ENCODE peak calls at places on chromosomes 3 and 15, in six cellular contexts. Y is stomach, K is heart left ventricle, A is Peyer's patch, M is breast epithelium, I is IMR-90. H is an unnamed sample.
A peak's percentile ranks its signal among the peaks of the same experiment; 100 is the strongest.

GRCh38 chr15:68311464-68311835 is 33.9 kb downstream of the FEM1B start:
- DNase-seq in M (no peak), K (peak; percentile 2), A (no peak), Y (no peak), I (no peak), H (peak; percentile 83)

GRCh38 chr3:194577985-194578905 is 55.0 kb downstream of the TMEM44 start:
- DNase-seq in Y (no peak), K (no peak), A (peak; percentile 65), M (no peak), I (peak; percentile 96), H (no peak)

GRCh38 chr3:7205535-7206331 is 344.8 kb downstream of the GRM7 start:
- DNase-seq in K (no peak), I (no peak), Y (no peak), A (no peak), M (no peak), H (no peak)

GRCh38 chr15:34085746-34086145 is 15.9 kb downstream of the EMC7 start:
- DNase-seq in I (peak; percentile 55), M (no peak), K (no peak), Y (no peak), A (no peak), H (no peak)

GRCh38 chr3:159762238-159762637 is 226.4 kb upstream of the IL12A start:
- DNase-seq in A (no peak), K (no peak), M (no peak), Y (no peak), I (no peak), H (no peak)

GRCh38 chr3:112813016-112813415 is 33.6 kb downstream of the CD200R1L start:
- DNase-seq in K (no peak), Y (no peak), A (no peak), M (no peak), I (no peak), H (no peak)

GRCh38 chr3:62433396-62433795 is 60.0 kb upstream of the FEZF2 start:
- DNase-seq in M (no peak), A (no peak), Y (no peak), I (no peak), K (no peak), H (no peak)

GRCh38 chr3:125194061-125194848 is 18.3 kb downstream of the SLC12A8 start:
- DNase-seq in K (no peak), A (no peak), Y (no peak), I (peak; percentile 51), M (no peak), H (no peak)

GRCh38 chr3:133463441-133463860 is 63.6 kb downstream of the BFSP2 start:
- DNase-seq in A (no peak), K (no peak), Y (no peak), M (no peak), I (no peak), H (no peak)

GRCh38 chr3:170350515-170351413 is 6.8 kb upstream of the SKIL start:
- DNase-seq in M (no peak), I (no peak), K (no peak), Y (no peak), A (no peak), H (no peak)

GRCh38 chr15:78750566-78750965 is 60.7 kb downstream of the ADAMTS7 start:
- DNase-seq in Y (no peak), A (peak; percentile 40), I (no peak), M (no peak), K (no peak), H (peak; percentile 78)

GRCh38 chr3:49855662-49856061 is 702 bp downstream of the TRAIP start:
- DNase-seq in M (no peak), I (no peak), K (no peak), A (no peak), Y (no peak), H (no peak)

DNA sequence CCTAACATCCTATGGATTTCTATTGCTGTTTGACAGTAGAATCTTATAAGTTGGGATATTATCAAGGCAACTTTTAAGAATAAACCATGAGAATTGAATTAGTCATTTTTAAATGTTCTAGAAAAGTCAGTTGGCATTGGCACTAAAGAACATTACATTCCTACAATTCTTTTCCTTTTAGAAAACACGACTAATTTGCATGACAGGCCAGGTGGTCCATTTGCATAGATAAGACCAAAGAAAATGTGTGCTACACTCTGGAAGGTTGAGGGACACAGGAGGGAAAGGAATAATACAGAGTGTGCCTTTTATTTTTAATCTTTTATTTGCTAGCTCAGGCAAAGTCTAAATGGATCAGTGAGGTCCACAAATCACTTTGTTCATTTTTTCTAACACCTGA is 962.3 kb downstream of the EPHA3 start:
- DNase-seq in I (no peak), K (no peak), M (no peak), Y (no peak), A (no peak), H (no peak)
- TF ChIP-seq CTCF in I (no peak), K (no peak), M (no peak), Y (no peak), A (no peak), H (no peak)

DNA sequence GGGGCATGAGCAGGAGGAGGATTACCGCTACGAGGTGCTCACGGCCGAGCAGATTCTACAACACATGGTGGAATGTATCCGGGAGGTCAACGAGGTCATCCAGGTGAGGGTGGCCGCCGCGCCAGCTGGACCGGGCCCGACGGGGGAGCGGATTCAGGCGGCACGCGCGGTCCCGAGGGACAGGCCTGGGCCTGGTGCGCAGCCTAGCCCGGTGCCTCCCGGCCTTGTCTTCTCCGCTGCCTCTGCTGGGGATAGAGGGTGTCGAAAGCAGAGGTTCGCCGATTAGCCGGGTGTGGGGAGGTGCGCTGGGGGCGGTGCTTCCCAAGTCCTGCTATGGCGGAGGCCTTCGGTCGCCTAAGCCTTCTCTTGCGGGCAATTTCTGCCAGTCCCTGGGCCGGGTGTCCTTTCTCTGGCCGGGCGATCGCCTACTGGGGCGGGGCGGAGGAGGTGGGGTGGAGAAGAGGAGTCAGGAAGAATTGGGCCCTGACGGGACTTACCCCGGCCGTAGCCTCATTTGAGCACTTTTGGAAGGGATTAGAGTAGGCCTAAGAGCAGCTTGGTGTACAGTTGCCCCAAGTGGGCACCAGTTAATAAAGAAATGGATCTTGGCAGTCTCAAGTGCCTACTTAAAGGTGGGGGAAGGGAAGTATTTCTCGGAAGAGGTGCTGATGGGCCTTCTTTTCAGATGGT is 927 bp downstream of the ARIH1 start:
- DNase-seq in A (peak; percentile 92), Y (peak; percentile 81), M (peak; percentile 77), I (peak; percentile 68), K (peak; percentile 70), H (peak; percentile 96)
- TF ChIP-seq POLR2A in A (peak; percentile 70), Y (peak; percentile 27), M (peak; percentile 36), I (peak; percentile 57), K (no peak), H (no peak)

GRCh38 chr15:66405605-66406004 is 18.9 kb downstream of the MAP2K1 start:
- DNase-seq in I (peak; percentile 59), K (no peak), A (no peak), M (no peak), Y (no peak), H (no peak)
- H3K4me3 ChIP-seq in I (no peak overlapping the region), K (no peak overlapping the region), A (no peak overlapping the region), M (no peak overlapping the region), Y (no peak overlapping the region), H (no peak overlapping the region)

DNA sequence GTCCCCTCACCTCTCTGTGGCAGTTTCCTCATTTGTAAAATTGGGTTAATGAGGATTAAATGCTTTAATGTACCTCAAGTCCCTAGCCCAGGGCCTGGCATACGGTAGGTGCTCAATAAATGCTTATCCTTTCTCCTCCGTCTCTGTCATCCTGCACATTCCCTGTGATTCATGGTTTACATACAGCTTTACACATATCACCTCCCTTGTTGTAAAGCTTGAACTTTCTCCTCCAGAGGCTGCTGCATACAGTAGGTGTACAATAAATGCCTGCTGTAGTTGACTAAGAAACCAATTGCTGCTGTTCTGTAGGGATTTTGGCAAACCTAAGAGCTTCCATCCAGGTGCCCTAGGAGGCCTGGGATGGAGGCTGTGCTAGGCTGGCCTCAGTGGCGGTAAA is 1.5 kb upstream of the CSPG4 start:
- DNase-seq in M (no peak), K (no peak), I (no peak), Y (no peak), A (no peak), H (no peak)
- TF ChIP-seq CTCF in M (no peak), K (no peak), I (no peak), Y (no peak), A (no peak), H (no peak)

GRCh38 chr3:52057806-52058099 is 1.4 kb upstream of the DUSP7 start:
- DNase-seq in K (no peak), A (no peak), M (no peak), I (no peak), Y (no peak), H (no peak)

GRCh38 chr3:52054689-52055511 is 1.5 kb downstream of the DUSP7 start:
- DNase-seq in Y (no peak), M (no peak), K (no peak), A (peak; percentile 50), I (peak; percentile 15), H (no peak)

GRCh38 chr3:52056968-52057805 is 816 bp upstream of the DUSP7 start:
- DNase-seq in K (peak; percentile 99), M (peak; percentile 99), I (peak; percentile 97), Y (peak; percentile 100), A (peak; percentile 100), H (peak; percentile 99)

GRCh38 chr3:52056521-52056967 is at the start of gene DUSP7:
- DNase-seq in M (no peak), A (peak; percentile 86), K (peak; percentile 82), Y (peak; percentile 79), I (peak; percentile 46), H (no peak)

GRCh38 chr3:52055537-52056351 is 627 bp downstream of the DUSP7 start:
- DNase-seq in Y (peak; percentile 49), I (peak; percentile 57), M (no peak), A (peak; percentile 68), K (peak; percentile 58), H (no peak)
- TF ChIP-seq POLR2A in Y (no peak), I (peak; percentile 47), M (no peak), A (no peak), K (no peak), H (no peak)

DNA sequence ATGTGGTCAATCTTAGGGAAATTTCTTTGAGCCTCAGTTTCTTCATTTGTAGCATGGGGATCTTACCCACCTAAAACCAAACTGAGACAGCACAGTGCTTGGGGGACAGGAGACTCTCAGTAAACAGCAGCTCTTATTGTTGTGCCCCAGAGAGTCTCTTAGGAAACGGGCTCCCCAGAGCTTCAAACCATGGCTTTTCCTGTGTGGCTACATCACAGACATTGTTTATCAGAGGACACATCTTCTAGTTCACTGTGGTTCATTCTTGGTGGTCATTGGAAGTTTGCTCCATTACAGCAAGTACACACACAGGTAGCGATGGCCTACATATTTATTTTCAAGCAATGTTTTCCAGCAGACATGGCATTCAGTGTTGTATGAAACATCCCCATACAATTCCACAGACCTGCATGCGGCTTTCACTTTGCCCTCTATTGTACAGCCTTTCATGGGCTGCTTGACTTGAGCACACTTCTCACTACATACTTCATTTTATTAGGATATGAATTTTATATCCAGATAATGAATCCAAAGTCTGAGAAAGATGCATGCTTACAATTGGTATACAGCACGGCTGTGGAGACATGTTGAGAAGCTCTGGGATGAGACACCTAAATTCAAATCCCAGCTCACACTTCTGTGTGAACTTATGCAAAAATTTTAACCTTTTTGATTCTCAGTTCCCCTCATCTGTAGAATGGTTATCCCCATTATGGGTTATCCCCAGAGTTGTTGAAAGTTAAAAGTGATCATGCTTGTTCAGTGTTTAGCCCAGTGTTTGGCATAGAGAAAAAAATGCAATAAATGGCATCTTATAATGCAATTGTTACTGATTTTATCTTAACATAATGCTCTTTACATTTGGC is 84.8 kb upstream of the ICE2 start:
- DNase-seq in M (no peak), K (no peak), I (no peak), A (peak; percentile 71), Y (no peak), H (no peak)
- H3K4me3 ChIP-seq in M (no peak overlapping the region), K (no peak overlapping the region), I (no peak overlapping the region), A (no peak overlapping the region), Y (no peak overlapping the region), H (no peak overlapping the region)

GRCh38 chr15:98518823-98519561 is 129.3 kb upstream of the IGF1R start:
- DNase-seq in I (peak; percentile 76), M (no peak), Y (peak; percentile 44), K (peak; percentile 41), A (peak; percentile 66), H (peak; percentile 82)
- TF ChIP-seq CTCF in I (peak; percentile 76), M (peak; percentile 87), Y (peak; percentile 79), K (peak; percentile 81), A (peak; percentile 68), H (no peak)

H was measured in lower leg skin.